ENCODE peak calls at places on chromosomes 6 and 20, in four cellular contexts. E is GM12878, I is caudate nucleus, V is A549. J is an unnamed sample.
A peak's percentile ranks its signal among the peaks of the same experiment; 100 is the strongest.

GRCh38 chr6:85066270-85066669 is 301.9 kb upstream of the TBX18 start:
- DNase-seq in E (no peak), I (no peak), V (no peak), J (no peak)

GRCh38 chr6:160030103-160030502 is 61.2 kb downstream of the IGF2R start:
- DNase-seq in E (no peak), I (no peak), V (no peak), J (peak; percentile 62)

GRCh38 chr6:24788031-24788665 is 10.6 kb downstream of the ARMH2 start:
- DNase-seq in E (no peak), I (no peak), V (no peak), J (no peak)

GRCh38 chr6:36160147-36160760 is 29.9 kb downstream of the MAPK13 start:
- DNase-seq in E (no peak), I (no peak), V (no peak), J (no peak)

GRCh38 chr20:4957939-4958362 is 43.4 kb downstream of the SLC23A2 start:
- DNase-seq in E (no peak), I (no peak), V (no peak), J (no peak)

GRCh38 chr20:25738198-25738597 is 41.5 kb upstream of the ZNF337 start:
- DNase-seq in E (no peak), I (no peak), V (no peak), J (no peak)

GRCh38 chr20:7505152-7505834 is 435.0 kb downstream of the HAO1 start:
- DNase-seq in E (no peak), I (no peak), V (no peak), J (no peak)

GRCh38 chr6:30689985-30690384 is 799 bp downstream of the NRM start:
- DNase-seq in E (no peak), I (no peak), V (no peak), J (no peak)

GRCh38 chr6:69948479-69949114 is 82.2 kb downstream of the COL19A1 start:
- DNase-seq in E (no peak), I (no peak), V (no peak), J (no peak)

GRCh38 chr20:36149469-36149868 is 5.1 kb upstream of the EPB41L1 start:
- DNase-seq in E (no peak), I (no peak), V (no peak), J (no peak)

GRCh38 chr6:111444794-111445193 is 38.2 kb downstream of the REV3L start:
- DNase-seq in E (no peak), I (no peak), V (no peak), J (no peak)

GRCh38 chr6:111450087-111450486 is 32.9 kb downstream of the REV3L start:
- DNase-seq in E (no peak), I (no peak), V (no peak), J (no peak)

GRCh38 chr6:111445786-111446395 is 37.1 kb downstream of the REV3L start:
- DNase-seq in E (no peak), I (no peak), V (no peak), J (no peak)

GRCh38 chr6:111447051-111447450 is 36.0 kb downstream of the REV3L start:
- DNase-seq in E (no peak), I (no peak), V (no peak), J (no peak)

GRCh38 chr6:111449129-111449528 is 33.9 kb downstream of the REV3L start:
- DNase-seq in E (no peak), I (no peak), V (no peak), J (no peak)
- H3K27ac ChIP-seq in E (no peak overlapping the region), I (no peak overlapping the region), V (no peak overlapping the region), J (no peak overlapping the region)

GRCh38 chr6:108654465-108655106 is 93.9 kb downstream of the FOXO3 start:
- DNase-seq in E (no peak), I (no peak), V (no peak), J (no peak)
- H3K27ac ChIP-seq in E (no peak overlapping the region), I (no peak overlapping the region), V (no peak overlapping the region), J (no peak overlapping the region)

GRCh38 chr6:28468056-28468455 is 24.8 kb upstream of the ZSCAN23 start:
- DNase-seq in E (no peak), I (no peak), V (no peak), J (no peak)
- H3K27ac ChIP-seq in E (no peak overlapping the region), I (no peak overlapping the region), V (no peak overlapping the region), J (no peak overlapping the region)

GRCh38 chr6:131134220-131134831 is 941 bp upstream of the AKAP7 start:
- DNase-seq in E (no peak), I (no peak), V (no peak), J (no peak)
- H3K27ac ChIP-seq in E (no peak overlapping the region), I (peak overlapping the region; percentile 90), V (peak overlapping the region; percentile 98), J (peak overlapping the region; percentile 87)

GRCh38 chr6:106639812-106640211 is 10.4 kb downstream of the QRSL1 start:
- DNase-seq in E (no peak), I (no peak), V (no peak), J (no peak)

GRCh38 chr6:106642476-106642875 is 13.1 kb downstream of the QRSL1 start:
- DNase-seq in E (no peak), I (no peak), V (no peak), J (no peak)

GRCh38 chr6:106637718-106638341 is 8.5 kb downstream of the QRSL1 start:
- DNase-seq in E (no peak), I (no peak), V (no peak), J (no peak)

GRCh38 chr6:106634565-106634964 is 5.2 kb downstream of the QRSL1 start:
- DNase-seq in E (no peak), I (no peak), V (no peak), J (no peak)

DNA sequence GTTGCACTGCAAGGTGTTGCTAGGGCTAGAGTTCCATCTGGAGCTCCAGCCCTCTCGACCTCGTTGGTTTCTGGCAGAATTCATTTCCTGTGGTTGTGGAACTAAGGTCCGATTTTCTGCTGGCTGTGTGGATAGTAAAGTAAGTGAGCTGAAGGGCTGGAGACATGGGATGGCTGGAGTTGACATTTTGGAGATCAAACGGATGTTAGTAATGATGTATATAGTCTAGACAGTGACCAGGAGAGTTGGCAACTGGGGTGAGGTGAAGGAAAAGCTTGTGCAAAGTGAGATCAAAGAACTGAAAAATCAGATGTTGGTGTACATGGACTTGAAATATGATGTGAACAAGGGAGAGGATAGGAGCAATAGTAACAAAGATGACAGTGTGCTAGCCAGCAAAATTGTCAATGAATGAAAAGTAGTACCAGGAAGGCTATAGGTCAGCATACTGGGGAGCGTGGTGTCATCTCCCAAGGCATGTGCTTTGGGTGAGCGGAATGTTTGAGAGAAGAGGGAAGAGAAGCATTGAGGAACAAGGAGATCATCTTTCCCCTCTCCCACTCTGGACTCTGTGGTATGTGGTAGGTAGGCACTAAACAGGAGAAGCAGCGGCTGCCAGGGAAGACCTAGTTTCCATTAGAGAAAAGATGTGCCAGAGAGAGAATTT is 7.8 kb downstream of the QRSL1 start:
- DNase-seq in E (no peak), I (no peak), V (no peak), J (no peak)
- H3K27ac ChIP-seq in E (peak overlapping the region; percentile 87), I (no peak overlapping the region), V (no peak overlapping the region), J (no peak overlapping the region)

DNA sequence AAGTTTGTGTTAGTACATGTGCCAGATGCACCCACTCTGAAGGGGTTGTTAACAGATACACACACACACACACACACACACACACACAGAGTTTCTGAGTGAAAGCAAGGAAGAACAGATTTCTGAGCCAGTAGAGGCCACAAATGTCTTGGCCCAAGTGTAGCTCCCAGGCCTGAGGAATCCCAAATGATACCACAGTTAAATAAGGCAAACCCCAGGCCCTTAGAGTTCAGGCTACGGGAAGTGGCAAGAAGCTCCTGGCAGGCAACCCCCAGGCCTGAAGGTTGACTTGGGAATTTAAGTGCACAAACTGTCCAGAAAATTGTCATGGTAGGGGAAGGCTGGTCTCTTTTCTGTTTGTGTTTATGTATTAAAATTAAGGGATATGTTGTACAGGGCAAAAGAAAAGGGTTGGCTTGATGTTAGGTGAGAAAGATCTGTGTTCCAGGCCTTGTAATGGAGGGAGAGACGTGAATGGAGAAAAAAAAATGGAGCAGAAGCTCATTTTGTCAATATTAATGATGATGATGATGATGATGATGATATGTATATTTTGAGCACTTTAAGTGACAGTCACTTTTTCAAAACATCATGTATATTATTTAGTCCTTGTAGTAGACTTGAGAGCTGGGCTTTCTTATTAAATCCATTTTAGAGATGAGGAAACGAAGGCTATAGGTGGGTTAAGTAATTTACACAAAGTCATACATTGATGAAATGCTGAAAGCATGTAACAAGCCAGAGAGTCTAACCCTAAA is 317.0 kb upstream of the JAG1 start:
- DNase-seq in E (no peak), I (no peak), V (no peak), J (no peak)
- H3K27ac ChIP-seq in E (no peak overlapping the region), I (no peak overlapping the region), V (no peak overlapping the region), J (no peak overlapping the region)

J was measured in substantia nigra.